ENCODE peak calls at places on chromosomes 2 and 18, in ten cellular contexts. B, Y, S, E, K, H, Q, X, C and V are unnamed samples.

GRCh38 chr2:53877556-53877955 is 17.8 kb upstream of the GPR75 start:
- DNase-seq in B (no peak), H (no peak), Y (no peak), X (peak; percentile 11), Q (no peak), C (no peak), E (no peak), S (no peak), K (no peak), V (no peak)

GRCh38 chr2:16675781-16676180 is 10.1 kb upstream of the CYRIA start:
- DNase-seq in E (no peak), C (no peak), X (no peak), K (no peak), Q (no peak), B (no peak), S (no peak), Y (no peak), H (no peak), V (no peak)

GRCh38 chr2:348517-348916 is 60.6 kb upstream of the ALKAL2 start:
- DNase-seq in H (no peak), Q (no peak), S (no peak), X (no peak), B (peak; percentile 24), E (no peak), C (no peak), Y (no peak), K (no peak), V (no peak)

GRCh38 chr2:184611221-184612085 is 13.1 kb downstream of the ZNF804A start:
- DNase-seq in Q (no peak), S (peak; percentile 36), B (no peak), Y (no peak), E (no peak), K (no peak), C (no peak), H (no peak), X (peak; percentile 17), V (no peak)

GRCh38 chr2:137178955-137179377 is 413.6 kb downstream of the THSD7B start:
- DNase-seq in Q (peak; percentile 9), B (no peak), Y (no peak), K (no peak), S (no peak), E (no peak), C (no peak), H (no peak), X (peak; percentile 47), V (no peak)

GRCh38 chr18:67551146-67551545 is 34.6 kb upstream of the DSEL start:
- DNase-seq in E (no peak), X (no peak), B (no peak), Q (no peak), Y (no peak), H (no peak), S (no peak), K (no peak), C (no peak), V (no peak)

GRCh38 chr2:24831736-24832421 is 38.7 kb downstream of the CENPO start:
- DNase-seq in E (no peak), Q (no peak), B (no peak), C (no peak), K (no peak), X (no peak), H (no peak), S (no peak), Y (peak; percentile 45), V (peak; percentile 20)

GRCh38 chr2:188665727-188666304 is 308.4 kb upstream of the COL3A1 start:
- DNase-seq in K (no peak), E (no peak), S (no peak), Y (no peak), C (no peak), Q (no peak), X (no peak), H (no peak), B (no peak), V (no peak)

GRCh38 chr2:229084467-229084866 is 186.6 kb downstream of the PID1 start:
- DNase-seq in H (no peak), C (no peak), Y (no peak), B (no peak), S (no peak), E (no peak), K (no peak), Q (no peak), X (no peak), V (no peak)

GRCh38 chr2:29009711-29010677 is 28.9 kb downstream of the TOGARAM2 start:
- DNase-seq in Q (no peak), S (no peak), C (no peak), X (no peak), E (no peak), Y (no peak), H (no peak), K (no peak), B (no peak), V (no peak)

GRCh38 chr2:209431701-209432100 is 7.9 kb downstream of the MAP2 start:
- DNase-seq in B (peak; percentile 81), Y (no peak), H (no peak), S (no peak), Q (no peak), K (peak; percentile 47), C (no peak), X (peak; percentile 65), E (no peak), V (no peak)

GRCh38 chr2:136823291-136823690 is 57.9 kb downstream of the THSD7B start:
- DNase-seq in Y (no peak), H (no peak), C (no peak), S (no peak), X (no peak), E (no peak), K (no peak), Q (no peak), B (no peak), V (no peak)

GRCh38 chr2:166632616-166633015 is 138.6 kb upstream of the SCN7A start:
- DNase-seq in X (peak; percentile 89), Y (no peak), B (peak; percentile 99), C (no peak), Q (no peak), K (peak; percentile 74), H (no peak), E (no peak), S (no peak), V (no peak)

GRCh38 chr2:149064365-149064841 is 25.9 kb downstream of the LYPD6B start:
- DNase-seq in B (no peak), S (no peak), X (no peak), K (no peak), Y (no peak), H (peak; percentile 46), Q (no peak), C (no peak), E (no peak), V (no peak)

GRCh38 chr18:74546751-74547530 is 12.6 kb downstream of the CNDP1 start:
- DNase-seq in Y (no peak), H (peak; percentile 59), K (peak; percentile 25), X (peak; percentile 56), C (no peak), E (no peak), Q (no peak), B (no peak), S (no peak), V (no peak)

GRCh38 chr2:241066893-241067341 is 35.2 kb downstream of the MTERF4 start:
- DNase-seq in B (no peak), Q (no peak), E (peak; percentile 74), K (no peak), S (peak; percentile 72), C (peak; percentile 26), Y (no peak), X (no peak), H (no peak), V (peak; percentile 75)
- TF ChIP-seq CTCF in B (no peak), Q (no peak), E (no peak), K (no peak), S (no peak), C (no peak), Y (no peak), X (peak; percentile 15), H (no peak), V (no peak)

DNA sequence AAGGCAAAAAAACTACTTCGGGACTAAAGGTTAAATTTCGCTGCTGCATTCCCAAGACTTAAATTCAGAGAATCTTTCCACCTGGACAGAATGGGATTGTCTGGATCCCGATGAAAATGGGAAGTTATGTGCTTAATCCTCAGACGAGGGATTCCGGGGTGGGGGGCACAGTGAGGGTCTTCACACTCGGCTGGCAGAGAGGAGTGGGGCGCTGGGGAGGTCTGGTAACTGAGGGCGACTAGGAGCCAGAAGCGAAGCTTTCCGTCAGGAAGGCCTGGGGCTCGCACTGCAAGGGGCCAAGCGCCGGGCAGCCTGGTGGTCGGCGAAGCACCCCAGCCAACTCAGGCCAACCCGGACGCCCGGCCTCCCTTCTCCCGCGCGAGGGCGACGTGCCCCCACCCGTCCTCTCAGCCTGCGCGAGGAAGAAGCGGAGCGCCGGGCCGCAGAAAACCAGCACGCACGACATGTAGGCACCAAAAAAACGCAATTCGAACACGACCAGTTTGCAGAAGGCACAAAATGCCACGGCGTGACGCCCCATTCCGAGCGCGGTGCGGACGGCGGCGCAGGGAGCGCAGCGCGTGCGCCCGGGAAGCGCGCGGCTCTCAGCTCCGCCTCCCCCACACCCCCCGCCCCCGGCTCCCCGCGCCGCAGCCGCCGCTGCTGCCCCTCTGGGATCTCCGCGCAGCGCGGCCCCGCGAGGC is 188.1 kb downstream of the ZEB2 start:
- DNase-seq in K (no peak), B (no peak), C (peak; percentile 88), H (peak; percentile 68), X (peak; percentile 74), Q (no peak), E (peak; percentile 51), Y (no peak), S (no peak), V (no peak)
- TF ChIP-seq CTCF in K (no peak), B (peak; percentile 24), C (peak; percentile 14), H (no peak), X (peak; percentile 59), Q (peak; percentile 30), E (no peak), Y (peak; percentile 28), S (peak; percentile 15), V (no peak)

DNA sequence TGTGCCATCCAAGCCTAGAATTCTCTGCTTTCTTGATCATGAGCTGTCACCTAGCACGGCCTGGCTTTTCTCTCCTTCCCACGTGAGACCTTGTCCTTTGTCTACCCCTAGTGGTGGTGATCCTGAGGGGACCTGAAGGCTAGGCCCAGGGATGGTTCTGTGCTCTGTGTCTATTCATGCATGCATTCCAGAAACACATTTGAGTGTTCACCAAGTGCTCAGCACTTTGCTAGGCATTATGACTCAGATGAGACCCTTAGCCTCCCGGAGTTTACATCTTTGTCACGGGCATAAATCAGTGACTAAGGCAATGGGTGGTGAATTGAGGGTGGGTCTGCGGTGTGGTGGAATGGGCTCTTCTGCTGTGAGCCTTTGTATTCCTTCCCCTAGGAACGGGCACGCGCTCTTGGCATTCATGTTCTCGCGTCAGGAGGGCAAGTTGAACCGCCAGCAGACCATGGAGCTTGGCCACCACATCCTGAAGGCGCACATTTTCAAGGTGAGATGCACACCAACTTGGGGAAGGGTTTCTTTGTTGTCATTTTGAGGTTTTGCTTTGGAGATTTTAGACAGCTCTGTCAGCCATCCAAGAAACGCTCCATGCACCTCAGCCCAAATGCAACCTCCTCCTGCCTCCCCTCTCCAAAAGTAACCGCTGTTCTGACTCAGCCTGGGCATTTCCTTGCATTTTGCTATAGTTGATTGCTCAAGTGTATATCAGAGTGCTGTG is 100.9 kb downstream of the WDSUB1 start:
- DNase-seq in S (peak; percentile 50), K (no peak), B (peak; percentile 99), Q (peak; percentile 48), X (peak; percentile 41), Y (no peak), H (no peak), C (no peak), E (no peak), V (no peak)
- TF ChIP-seq CTCF in S (peak; percentile 55), K (peak; percentile 58), B (peak; percentile 84), Q (peak; percentile 64), X (peak; percentile 76), Y (peak; percentile 41), H (peak; percentile 29), C (no peak), E (no peak), V (peak; percentile 35)

GRCh38 chr2:63494968-63495367 is 93.3 kb downstream of the WDPCP start:
- DNase-seq in Y (no peak), K (no peak), S (no peak), X (no peak), C (no peak), B (no peak), Q (no peak), H (no peak), E (no peak), V (no peak)
- TF ChIP-seq CTCF in Y (no peak), K (no peak), S (no peak), X (no peak), C (no peak), B (no peak), Q (no peak), H (no peak), E (no peak), V (no peak)